ENCODE peak calls at places on chromosomes 5 and 9, in six cellular contexts. C is T-helper 9 cell, P is renal cortical epithelial cell, B is tibial nerve, Y is upper lobe of right lung, T is HT-29. Q is an unnamed sample.

GRCh38 chr5:1652873-1653707 is 129.3 kb upstream of the LPCAT1 start:
- DNase-seq in C (no peak), P (no peak), B (no peak), Y (peak; percentile 63), T (no peak), Q (peak; percentile 32)

GRCh38 chr9:126853667-126854066 is 6.8 kb upstream of the ZBTB34 start:
- DNase-seq in C (no peak), P (no peak), B (no peak), Y (no peak), T (no peak), Q (no peak)

GRCh38 chr5:27313549-27313948 is 275.2 kb upstream of the CDH9 start:
- DNase-seq in C (no peak), P (no peak), B (no peak), Y (no peak), T (no peak), Q (no peak)

GRCh38 chr5:25387949-25388348 is 743.2 kb upstream of the CDH10 start:
- DNase-seq in C (no peak), P (no peak), B (no peak), Y (no peak), T (no peak), Q (no peak)

GRCh38 chr9:69750085-69750484 is 9.7 kb downstream of the PTAR1 start:
- DNase-seq in C (no peak), P (no peak), B (no peak), Y (no peak), T (no peak), Q (no peak)

GRCh38 chr5:128084228-128085167 is 932 bp downstream of the SLC12A2 start:
- DNase-seq in C (peak; percentile 42), P (peak; percentile 24), B (no peak), Y (peak; percentile 75), T (peak; percentile 57), Q (peak; percentile 42)

GRCh38 chr5:17260549-17260948 is 43.1 kb downstream of the BASP1 start:
- DNase-seq in C (no peak), P (no peak), B (no peak), Y (no peak), T (no peak), Q (no peak)

GRCh38 chr9:70563437-70564204 is 149.2 kb upstream of the KLF9 start:
- DNase-seq in C (no peak), P (peak; percentile 88), B (no peak), Y (no peak), T (no peak), Q (peak; percentile 39)

GRCh38 chr9:37179576-37179975 is 59.2 kb downstream of the ZCCHC7 start:
- DNase-seq in C (no peak), P (no peak), B (no peak), Y (no peak), T (no peak), Q (no peak)

GRCh38 chr5:15538516-15538915 is 38.5 kb downstream of the FBXL7 start:
- DNase-seq in C (no peak), P (no peak), B (no peak), Y (no peak), T (no peak), Q (no peak)

GRCh38 chr9:76863832-76864231 is 42.1 kb downstream of the PRUNE2 start:
- DNase-seq in C (no peak), P (no peak), B (no peak), Y (no peak), T (no peak), Q (no peak)

Q was measured in Daoy.